ENCODE peak calls at places on chromosomes 7 and 10, in four cellular contexts. E is astrocyte of the spinal cord, D is BE2C, X is gastrocnemius medialis. B is an unnamed sample.

GRCh38 chr10:131141645-131142445 is 169.7 kb downstream of the TCERG1L start:
- DNase-seq in E (no peak), D (no peak), X (no peak), B (no peak)

GRCh38 chr10:117926491-117926890 is 120.2 kb downstream of the RAB11FIP2 start:
- DNase-seq in E (no peak), D (no peak), X (no peak), B (peak; percentile 2)

GRCh38 chr10:104925232-104925851 is 284.3 kb downstream of the SORCS3 start:
- DNase-seq in E (peak; percentile 26), D (peak; percentile 43), X (no peak), B (peak; percentile 8)

GRCh38 chr7:141533149-141533949 is 17.9 kb upstream of the AGK start:
- DNase-seq in E (peak; percentile 73), D (peak; percentile 75), X (peak; percentile 33), B (peak; percentile 84)

GRCh38 chr10:130425881-130426435 is 289.8 kb downstream of the GLRX3 start:
- DNase-seq in E (no peak), D (no peak), X (no peak), B (no peak)

GRCh38 chr10:131207176-131207575 is 104.3 kb downstream of the TCERG1L start:
- DNase-seq in E (no peak), D (no peak), X (no peak), B (no peak)

GRCh38 chr7:143467724-143468123 is 9.9 kb upstream of the TAS2R41 start:
- DNase-seq in E (no peak), D (no peak), X (no peak), B (no peak)

GRCh38 chr7:128024154-128024553 is 7.1 kb downstream of the LRRC4 start:
- DNase-seq in E (no peak), D (no peak), X (no peak), B (no peak)

GRCh38 chr7:86939197-86939814 is 120.1 kb downstream of the ELAPOR2 start:
- DNase-seq in E (peak; percentile 72), D (peak; percentile 56), X (no peak), B (peak; percentile 82)

GRCh38 chr10:13858709-13859108 is 271.9 kb downstream of the PRPF18 start:
- DNase-seq in E (no peak), D (no peak), X (no peak), B (no peak)

GRCh38 chr10:47231414-47231813 is 68.6 kb upstream of the GDF10 start:
- DNase-seq in E (no peak), D (no peak), X (no peak), B (no peak)

GRCh38 chr7:4042402-4042801 is 639.7 kb upstream of the FOXK1 start:
- DNase-seq in E (no peak), D (no peak), X (no peak), B (no peak)

GRCh38 chr10:122487231-122487765 is 25.9 kb downstream of the HTRA1 start:
- DNase-seq in E (peak; percentile 43), D (peak; percentile 30), X (no peak), B (no peak)

GRCh38 chr10:25824050-25824449 is 110.0 kb upstream of the MYO3A start:
- DNase-seq in E (no peak), D (no peak), X (no peak), B (no peak)

GRCh38 chr10:34152434-34152833 is 662.7 kb downstream of the PARD3 start:
- DNase-seq in E (no peak), D (no peak), X (no peak), B (no peak)

GRCh38 chr10:34157501-34157900 is 657.6 kb downstream of the PARD3 start:
- DNase-seq in E (no peak), D (no peak), X (no peak), B (peak; percentile 47)

GRCh38 chr10:34154371-34154770 is 660.7 kb downstream of the PARD3 start:
- DNase-seq in E (no peak), D (no peak), X (no peak), B (no peak)

GRCh38 chr10:34160595-34160994 is 654.5 kb downstream of the PARD3 start:
- DNase-seq in E (no peak), D (no peak), X (no peak), B (no peak)

GRCh38 chr10:34156781-34157425 is 658.2 kb downstream of the PARD3 start:
- DNase-seq in E (peak; percentile 30), D (no peak), X (no peak), B (peak; percentile 36)
- TF ChIP-seq CTCF in E (peak; percentile 22), D (no peak), X (no peak), B (peak; percentile 38)

GRCh38 chr7:36214608-36215016 is 61.6 kb downstream of the EEPD1 start:
- DNase-seq in E (peak; percentile 62), D (no peak), X (no peak), B (peak; percentile 41)
- H3K4me3 ChIP-seq in E (no peak overlapping the region), D (peak overlapping the region; percentile 40), X (no peak overlapping the region), B (no peak overlapping the region)

GRCh38 chr10:92847185-92847864 is 995 bp upstream of the EXOC6 start:
- DNase-seq in E (no peak), D (no peak), X (no peak), B (peak; percentile 64)

GRCh38 chr10:92849576-92850090 is 1.3 kb downstream of the EXOC6 start:
- DNase-seq in E (no peak), D (no peak), X (no peak), B (no peak)

GRCh38 chr10:92849234-92849525 is 860 bp downstream of the EXOC6 start:
- DNase-seq in E (peak; percentile 17), D (no peak), X (no peak), B (no peak)

GRCh38 chr10:92848037-92848440 is 281 bp upstream of the EXOC6 start:
- DNase-seq in E (no peak), D (no peak), X (no peak), B (no peak)

GRCh38 chr10:92848441-92849233 is at the start of gene EXOC6:
- DNase-seq in E (peak; percentile 78), D (peak; percentile 87), X (peak; percentile 81), B (peak; percentile 79)
- TF ChIP-seq CTCF in E (no peak), D (no peak), X (no peak), B (no peak)

DNA sequence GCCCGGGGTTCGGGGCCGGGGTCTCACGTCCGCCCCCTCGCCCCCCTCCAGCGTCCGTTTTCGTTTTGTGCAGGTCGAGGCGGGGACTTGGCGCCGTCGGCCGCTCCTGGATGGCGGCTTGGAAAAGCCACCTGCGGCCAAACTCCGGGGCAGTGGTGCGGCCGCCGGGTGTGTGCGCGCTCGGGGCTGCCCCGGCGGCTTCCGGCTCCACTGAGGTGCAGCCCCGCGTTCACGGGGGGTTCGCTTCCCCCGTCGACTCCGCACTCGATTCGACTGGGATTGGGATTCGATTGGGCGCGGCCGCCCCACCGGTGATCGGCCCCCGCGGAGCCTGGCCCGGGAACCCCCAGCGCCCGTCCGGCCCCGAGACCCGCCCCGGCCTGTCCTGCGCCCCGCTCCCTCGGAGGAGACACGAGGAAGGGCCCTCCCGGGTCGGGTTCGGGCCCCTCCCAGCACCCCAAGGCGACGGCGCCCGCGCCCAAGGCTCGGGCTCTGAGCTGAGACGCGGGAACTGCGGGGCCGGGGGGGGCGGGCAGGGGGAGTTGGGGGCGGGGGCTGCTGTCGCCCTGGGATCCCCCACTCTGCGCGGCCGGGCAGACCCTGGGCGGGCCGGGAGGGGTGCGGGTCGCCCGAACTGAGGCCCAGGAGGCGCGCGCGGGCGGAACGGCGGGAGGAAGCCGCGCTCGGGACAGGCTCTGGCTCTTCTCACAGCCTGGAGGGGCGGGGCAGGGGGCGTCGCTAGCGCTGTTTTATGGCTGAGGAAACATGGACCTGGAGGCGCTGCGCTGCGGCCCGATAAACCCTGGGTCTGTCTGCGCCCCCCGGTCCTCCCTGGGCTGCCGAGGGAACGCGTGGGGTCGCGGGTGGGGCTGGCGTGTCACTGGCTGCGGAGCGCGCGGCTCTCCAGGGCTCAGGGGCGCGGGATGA is 1.6 kb upstream of the NKX6-2 start:
- DNase-seq in E (no peak), D (no peak), X (no peak), B (no peak)
- H3K4me3 ChIP-seq in E (no peak overlapping the region), D (no peak overlapping the region), X (no peak overlapping the region), B (no peak overlapping the region)

DNA sequence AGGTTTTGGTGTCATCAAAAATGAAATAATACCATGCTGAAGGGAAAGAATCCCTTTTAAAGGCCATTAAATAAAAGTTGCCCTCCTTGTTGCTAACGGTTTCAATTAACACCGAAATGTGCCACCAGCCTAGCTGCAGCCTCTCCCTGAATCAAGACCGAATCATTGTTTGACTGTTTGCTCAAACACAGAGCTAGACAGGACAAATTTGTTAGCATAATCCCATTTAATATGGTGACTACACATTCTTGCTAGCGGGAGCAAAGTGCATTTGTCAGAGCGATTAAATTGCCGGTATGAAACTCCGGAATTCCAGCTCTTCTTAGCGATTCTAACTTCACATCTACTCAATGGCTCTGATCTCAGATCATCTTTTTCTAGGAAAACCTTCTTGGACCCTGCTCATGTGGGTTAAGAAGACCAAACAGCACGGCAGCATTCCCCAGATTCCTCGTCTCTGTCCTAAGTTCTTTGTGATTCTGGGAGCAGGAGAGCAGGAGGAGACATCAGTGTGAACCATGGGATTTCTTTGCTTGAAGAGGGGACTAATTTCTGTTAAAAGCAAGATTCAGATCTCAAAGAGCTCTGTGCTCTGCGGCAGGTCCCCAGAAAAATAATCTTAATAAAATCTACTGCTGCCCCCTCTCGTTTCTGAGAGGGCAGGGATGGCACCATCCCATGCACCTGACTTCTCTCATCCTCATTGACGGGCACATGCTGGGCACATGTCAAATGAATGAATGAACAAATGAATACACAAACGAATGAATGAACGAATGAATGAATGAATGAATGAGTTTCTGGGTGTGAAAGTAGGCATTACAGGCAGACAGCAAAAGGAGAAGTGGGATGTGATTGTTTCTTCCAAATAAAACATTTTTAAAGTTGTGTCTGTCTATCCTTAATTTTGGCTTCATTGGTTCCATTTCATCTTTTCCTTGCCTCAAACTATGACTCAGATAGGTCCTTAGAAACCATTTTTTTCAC is 397.9 kb upstream of the PRKCQ start:
- DNase-seq in E (no peak), D (no peak), X (no peak), B (no peak)
- TF ChIP-seq CTCF in E (no peak), D (no peak), X (no peak), B (no peak)

B was measured in cardiac fibroblast.